ENCODE peak calls at places on chromosomes 13 and 19, in seven cellular contexts. One of them, this sample, is unnamed.

GRCh38 chr13:74040200-74040599 is 94.0 kb downstream of the KLF12 start:
- DNase-seq in T-helper 1 cell: no peak
- DNase-seq in NCI-H748 treated with DMSO at 0.1 percent for 48 hours: peak; percentile 22
- DNase-seq in OCI-LY7: peak; percentile 79
- DNase-seq in non-pigmented ciliary epithelial cell: no peak
- DNase-seq in HTR-8/SVneo: peak; percentile 32
- DNase-seq in germinal center: peak; percentile 62
- DNase-seq in this sample: no peak

GRCh38 chr19:11448923-11449554 is 13.6 kb downstream of the PRKCSH start:
- DNase-seq in T-helper 1 cell: no peak
- DNase-seq in NCI-H748 treated with DMSO at 0.1 percent for 48 hours: no peak
- DNase-seq in OCI-LY7: no peak
- DNase-seq in non-pigmented ciliary epithelial cell: no peak
- DNase-seq in HTR-8/SVneo: no peak
- DNase-seq in germinal center: no peak
- DNase-seq in this sample: no peak

GRCh38 chr19:35309481-35310279 is 17.7 kb downstream of the MAG start:
- DNase-seq in T-helper 1 cell: no peak
- DNase-seq in NCI-H748 treated with DMSO at 0.1 percent for 48 hours: no peak
- DNase-seq in OCI-LY7: no peak
- DNase-seq in non-pigmented ciliary epithelial cell: no peak
- DNase-seq in HTR-8/SVneo: no peak
- DNase-seq in germinal center: no peak
- DNase-seq in this sample: peak; percentile 17

GRCh38 chr13:44976196-44976595 is 13.1 kb downstream of the NUFIP1 start:
- DNase-seq in T-helper 1 cell: no peak
- DNase-seq in NCI-H748 treated with DMSO at 0.1 percent for 48 hours: no peak
- DNase-seq in OCI-LY7: no peak
- DNase-seq in non-pigmented ciliary epithelial cell: no peak
- DNase-seq in HTR-8/SVneo: no peak
- DNase-seq in germinal center: no peak
- DNase-seq in this sample: no peak

GRCh38 chr19:17762505-17763229 is 11.4 kb downstream of the FCHO1 start:
- DNase-seq in T-helper 1 cell: no peak
- DNase-seq in NCI-H748 treated with DMSO at 0.1 percent for 48 hours: peak; percentile 55
- DNase-seq in OCI-LY7: peak; percentile 68
- DNase-seq in non-pigmented ciliary epithelial cell: no peak
- DNase-seq in HTR-8/SVneo: no peak
- DNase-seq in germinal center: no peak
- DNase-seq in this sample: no peak

GRCh38 chr19:2047449-2048103 is 3.5 kb downstream of the MKNK2 start:
- DNase-seq in T-helper 1 cell: no peak
- DNase-seq in NCI-H748 treated with DMSO at 0.1 percent for 48 hours: no peak
- DNase-seq in OCI-LY7: no peak
- DNase-seq in non-pigmented ciliary epithelial cell: no peak
- DNase-seq in HTR-8/SVneo: no peak
- DNase-seq in germinal center: no peak
- DNase-seq in this sample: no peak

GRCh38 chr13:79295906-79296564 is 110.0 kb downstream of the RBM26 start:
- DNase-seq in T-helper 1 cell: no peak
- DNase-seq in NCI-H748 treated with DMSO at 0.1 percent for 48 hours: no peak
- DNase-seq in OCI-LY7: no peak
- DNase-seq in non-pigmented ciliary epithelial cell: no peak
- DNase-seq in HTR-8/SVneo: no peak
- DNase-seq in germinal center: no peak
- DNase-seq in this sample: no peak

GRCh38 chr19:53549354-53549753 is 11.4 kb downstream of the ZNF331 start:
- DNase-seq in T-helper 1 cell: no peak
- DNase-seq in NCI-H748 treated with DMSO at 0.1 percent for 48 hours: no peak
- DNase-seq in OCI-LY7: no peak
- DNase-seq in non-pigmented ciliary epithelial cell: no peak
- DNase-seq in HTR-8/SVneo: no peak
- DNase-seq in germinal center: no peak
- DNase-seq in this sample: no peak

This sample was measured in GM13976.